ENCODE peak calls at places on chromosomes 16 and 17, in nine cellular contexts. I is mesendoderm, X is Calu3, H is sciatic nerve, L is NCI-H1105, R is smooth muscle cell of the brain vasculature, Z is adipocyte, S is endothelial cell, K is H54. B is an unnamed sample.
A peak's percentile ranks its signal among the peaks of the same experiment; 100 is the strongest.

GRCh38 chr16:1137604-1138003 is 15.3 kb upstream of the CACNA1H start:
- DNase-seq in I (no peak), R (no peak), X (no peak), S (no peak), K (peak; percentile 72), Z (no peak), L (no peak), H (no peak), B (no peak)

GRCh38 chr17:17874478-17874877 is 37.7 kb upstream of the SREBF1 start:
- DNase-seq in I (peak; percentile 59), Z (peak; percentile 28), H (no peak), K (peak; percentile 87), L (no peak), S (no peak), R (no peak), X (no peak), B (no peak)

GRCh38 chr16:58331024-58331707 is 36.3 kb upstream of the PRSS54 start:
- DNase-seq in I (peak; percentile 67), X (peak; percentile 33), L (no peak), R (no peak), K (no peak), Z (no peak), H (no peak), S (peak; percentile 15), B (no peak)

GRCh38 chr16:84360170-84360569 is 8.2 kb upstream of the ATP2C2 start:
- DNase-seq in I (no peak), K (no peak), H (no peak), Z (no peak), S (no peak), R (no peak), X (peak; percentile 19), L (no peak), B (no peak)

GRCh38 chr16:56314244-56314850 is 111.0 kb downstream of the AMFR start:
- DNase-seq in Z (no peak), S (no peak), K (no peak), X (no peak), R (no peak), H (no peak), I (no peak), L (no peak), B (no peak)

GRCh38 chr17:72590382-72590781 is 469.6 kb downstream of the SOX9 start:
- DNase-seq in L (no peak), K (peak; percentile 45), Z (peak; percentile 82), H (no peak), R (no peak), X (no peak), I (no peak), S (no peak), B (no peak)

GRCh38 chr17:67256075-67256732 is 11.2 kb upstream of the HELZ start:
- DNase-seq in Z (no peak), R (no peak), H (no peak), X (no peak), K (no peak), S (no peak), I (no peak), L (no peak), B (no peak)

GRCh38 chr17:8862213-8863056 is 5.0 kb downstream of the PIK3R6 start:
- DNase-seq in I (no peak), H (peak; percentile 38), Z (no peak), R (no peak), X (no peak), L (no peak), K (no peak), S (no peak), B (no peak)

GRCh38 chr17:21283482-21284318 is 811 bp upstream of the MAP2K3 start:
- DNase-seq in S (no peak), R (no peak), H (no peak), X (no peak), Z (no peak), I (no peak), L (peak; percentile 22), K (no peak), B (no peak)

GRCh38 chr17:38879878-38880727 is 10.2 kb downstream of the LASP1 start:
- DNase-seq in H (peak; percentile 76), L (no peak), K (peak; percentile 88), X (peak; percentile 93), Z (peak; percentile 82), S (peak; percentile 60), I (peak; percentile 99), R (no peak), B (no peak)

GRCh38 chr17:51677875-51678274 is 417.5 kb downstream of the UTP18 start:
- DNase-seq in K (no peak), I (no peak), S (no peak), L (no peak), R (no peak), Z (no peak), H (no peak), X (no peak), B (no peak)

GRCh38 chr16:893360-893759 is 77.4 kb downstream of the LMF1 start:
- DNase-seq in Z (no peak), H (no peak), S (no peak), R (no peak), I (no peak), L (no peak), K (no peak), X (no peak), B (no peak)

GRCh38 chr17:65530985-65531507 is 30.4 kb downstream of the AXIN2 start:
- DNase-seq in X (no peak), H (no peak), R (no peak), S (no peak), I (peak; percentile 70), L (no peak), K (no peak), Z (peak; percentile 74), B (no peak)

GRCh38 chr17:7562208-7562605 is 488 bp downstream of the SENP3 start:
- DNase-seq in S (no peak), H (no peak), I (no peak), Z (peak; percentile 59), K (no peak), X (no peak), R (no peak), L (no peak), B (no peak)

GRCh38 chr16:88941933-88942909 is 34.8 kb downstream of the CBFA2T3 start:
- DNase-seq in H (no peak), Z (peak; percentile 57), R (no peak), L (no peak), X (no peak), S (peak; percentile 79), K (no peak), I (peak; percentile 68), B (peak; percentile 55)

GRCh38 chr16:2708290-2708639 is 11.8 kb downstream of the PRSS27 start:
- DNase-seq in L (no peak), H (no peak), S (no peak), Z (no peak), K (no peak), I (no peak), R (no peak), X (no peak), B (no peak)

GRCh38 chr17:68080411-68081150 is 45.0 kb downstream of the KPNA2 start:
- DNase-seq in H (peak; percentile 45), S (no peak), Z (no peak), X (no peak), R (no peak), L (no peak), I (no peak), K (no peak), B (no peak)

GRCh38 chr17:17421346-17422216 is 55.2 kb upstream of the MED9 start:
- DNase-seq in X (no peak), S (no peak), L (no peak), H (peak; percentile 49), Z (no peak), R (no peak), I (no peak), K (no peak), B (no peak)

GRCh38 chr16:23079683-23080221 is 69.5 kb downstream of the USP31 start:
- DNase-seq in X (peak; percentile 68), S (no peak), I (no peak), L (peak; percentile 68), Z (no peak), H (no peak), R (no peak), K (no peak), B (peak; percentile 55)

GRCh38 chr17:49887086-49887743 is 39.3 kb upstream of the TAC4 start:
- DNase-seq in L (no peak), S (no peak), H (no peak), X (peak; percentile 92), Z (no peak), I (peak; percentile 98), K (no peak), R (no peak), B (no peak)

GRCh38 chr16:86665319-86665675 is 86.9 kb downstream of the FOXL1 start:
- DNase-seq in K (no peak), L (no peak), R (no peak), Z (peak; percentile 55), X (no peak), H (no peak), I (no peak), S (no peak), B (no peak)

GRCh38 chr17:72985882-72986720 is 106.4 kb downstream of the SLC39A11 start:
- DNase-seq in H (peak; percentile 77), L (peak; percentile 34), X (peak; percentile 55), I (peak; percentile 81), Z (peak; percentile 77), S (peak; percentile 81), K (peak; percentile 83), R (peak; percentile 57), B (peak; percentile 75)

GRCh38 chr17:13346081-13346533 is 255.6 kb downstream of the HS3ST3A1 start:
- DNase-seq in L (no peak), H (no peak), S (no peak), X (no peak), Z (peak; percentile 71), I (peak; percentile 37), R (no peak), K (peak; percentile 33), B (no peak)

GRCh38 chr17:61409301-61410099 is 9.9 kb downstream of the TBX2 start:
- DNase-seq in Z (peak; percentile 94), S (peak; percentile 76), X (peak; percentile 76), K (peak; percentile 34), L (peak; percentile 31), H (peak; percentile 83), R (no peak), I (no peak), B (peak; percentile 44)

GRCh38 chr17:5785343-5785742 is 201.0 kb upstream of the NLRP1 start:
- DNase-seq in Z (peak; percentile 42), L (no peak), H (no peak), S (no peak), K (no peak), R (no peak), X (no peak), I (no peak), B (no peak)

GRCh38 chr17:48003686-48004120 is 32.8 kb downstream of the CDK5RAP3 start:
- DNase-seq in S (no peak), X (no peak), L (peak; percentile 87), Z (no peak), H (no peak), R (no peak), K (no peak), I (peak; percentile 53), B (peak; percentile 50)

GRCh38 chr17:40371261-40371929 is 6.9 kb upstream of the GJD3 start:
- DNase-seq in R (no peak), H (no peak), I (peak; percentile 78), X (no peak), S (no peak), Z (no peak), K (no peak), L (no peak), B (peak; percentile 26)

GRCh38 chr16:2689968-2690830 is 7.9 kb downstream of the KCTD5 start:
- DNase-seq in X (no peak), Z (no peak), L (no peak), R (no peak), H (no peak), S (no peak), K (no peak), I (no peak), B (no peak)

GRCh38 chr16:66979011-66979717 is 9.2 kb upstream of the CES4A start:
- DNase-seq in S (no peak), X (no peak), R (no peak), I (no peak), H (peak; percentile 72), K (peak; percentile 71), Z (no peak), L (no peak), B (no peak)

GRCh38 chr17:57834146-57834741 is 15.6 kb downstream of the MRPS23 start:
- DNase-seq in Z (no peak), H (no peak), X (no peak), R (no peak), S (no peak), K (peak; percentile 71), L (peak; percentile 2), I (peak; percentile 66), B (no peak)

GRCh38 chr17:10613775-10614513 is 43.2 kb downstream of the MYH3 start:
- DNase-seq in Z (peak; percentile 33), R (no peak), X (no peak), I (no peak), L (no peak), K (no peak), S (no peak), H (no peak), B (no peak)

B was measured in NCI-H345.